ENCODE peak calls at places on chromosome 3, in six cellular contexts. One of them, this sample, is unnamed.

GRCh38 chr3:48039487-48040190 is 23.4 kb upstream of the MAP4 start:
- DNase-seq in nephron progenitor cell: no peak
- DNase-seq in B cell: no peak
- DNase-seq in endothelial cell: no peak
- DNase-seq in CD4-positive, alpha-beta T cell: no peak
- DNase-seq in fibroblast of mammary gland: peak
- DNase-seq in this sample: no peak

GRCh38 chr3:64321747-64322146 is 96.5 kb upstream of the PRICKLE2 start:
- DNase-seq in nephron progenitor cell: no peak
- DNase-seq in B cell: no peak
- DNase-seq in endothelial cell: no peak
- DNase-seq in CD4-positive, alpha-beta T cell: no peak
- DNase-seq in fibroblast of mammary gland: peak
- DNase-seq in this sample: no peak

GRCh38 chr3:169241575-169241927 is 422.0 kb downstream of the MECOM start:
- DNase-seq in nephron progenitor cell: no peak
- DNase-seq in B cell: no peak
- DNase-seq in endothelial cell: no peak
- DNase-seq in CD4-positive, alpha-beta T cell: no peak
- DNase-seq in fibroblast of mammary gland: no peak
- DNase-seq in this sample: no peak

GRCh38 chr3:48851407-48851806 is 3.7 kb upstream of the PRKAR2A start:
- DNase-seq in nephron progenitor cell: peak
- DNase-seq in B cell: no peak
- DNase-seq in endothelial cell: no peak
- DNase-seq in CD4-positive, alpha-beta T cell: no peak
- DNase-seq in fibroblast of mammary gland: peak
- DNase-seq in this sample: no peak

GRCh38 chr3:151592287-151592686 is 131.4 kb upstream of the IGSF10 start:
- DNase-seq in nephron progenitor cell: no peak
- DNase-seq in B cell: no peak
- DNase-seq in endothelial cell: no peak
- DNase-seq in CD4-positive, alpha-beta T cell: no peak
- DNase-seq in fibroblast of mammary gland: no peak
- DNase-seq in this sample: no peak

GRCh38 chr3:51675201-51675611 is 4.2 kb downstream of the TEX264 start:
- DNase-seq in nephron progenitor cell: no peak
- DNase-seq in B cell: no peak
- DNase-seq in endothelial cell: no peak
- DNase-seq in CD4-positive, alpha-beta T cell: no peak
- DNase-seq in fibroblast of mammary gland: peak
- DNase-seq in this sample: peak

GRCh38 chr3:134370611-134371451 is 3.4 kb downstream of the AMOTL2 start:
- DNase-seq in nephron progenitor cell: no peak
- DNase-seq in B cell: no peak
- DNase-seq in endothelial cell: no peak
- DNase-seq in CD4-positive, alpha-beta T cell: no peak
- DNase-seq in fibroblast of mammary gland: no peak
- DNase-seq in this sample: no peak

GRCh38 chr3:71309342-71309741 is 274.2 kb downstream of the FOXP1 start:
- DNase-seq in nephron progenitor cell: no peak
- DNase-seq in B cell: no peak
- DNase-seq in endothelial cell: no peak
- DNase-seq in CD4-positive, alpha-beta T cell: peak
- DNase-seq in fibroblast of mammary gland: no peak
- DNase-seq in this sample: peak

GRCh38 chr3:132911741-132912415 is 126.3 kb upstream of the TMEM108 start:
- DNase-seq in nephron progenitor cell: no peak
- DNase-seq in B cell: no peak
- DNase-seq in endothelial cell: no peak
- DNase-seq in CD4-positive, alpha-beta T cell: no peak
- DNase-seq in fibroblast of mammary gland: peak
- DNase-seq in this sample: no peak

GRCh38 chr3:110413807-110414748 is 657.5 kb upstream of the NECTIN3 start:
- DNase-seq in nephron progenitor cell: no peak
- DNase-seq in B cell: no peak
- DNase-seq in endothelial cell: no peak
- DNase-seq in CD4-positive, alpha-beta T cell: no peak
- DNase-seq in fibroblast of mammary gland: peak
- DNase-seq in this sample: no peak

GRCh38 chr3:25856902-25857518 is 67.1 kb downstream of the OXSM start:
- DNase-seq in nephron progenitor cell: no peak
- DNase-seq in B cell: peak
- DNase-seq in endothelial cell: no peak
- DNase-seq in CD4-positive, alpha-beta T cell: no peak
- DNase-seq in fibroblast of mammary gland: peak
- DNase-seq in this sample: peak

GRCh38 chr3:197942956-197943556 is 6.9 kb upstream of the RPL35A start:
- DNase-seq in nephron progenitor cell: no peak
- DNase-seq in B cell: peak
- DNase-seq in endothelial cell: peak
- DNase-seq in CD4-positive, alpha-beta T cell: no peak
- DNase-seq in fibroblast of mammary gland: peak
- DNase-seq in this sample: peak

GRCh38 chr3:128434524-128434923 is 32.2 kb downstream of the DNAJB8 start:
- DNase-seq in nephron progenitor cell: no peak
- DNase-seq in B cell: no peak
- DNase-seq in endothelial cell: no peak
- DNase-seq in CD4-positive, alpha-beta T cell: no peak
- DNase-seq in fibroblast of mammary gland: no peak
- DNase-seq in this sample: no peak

GRCh38 chr3:34683851-34684250 is 885.4 kb downstream of the PDCD6IP start:
- DNase-seq in nephron progenitor cell: peak
- DNase-seq in B cell: no peak
- DNase-seq in endothelial cell: peak
- DNase-seq in CD4-positive, alpha-beta T cell: peak
- DNase-seq in fibroblast of mammary gland: peak
- DNase-seq in this sample: peak

GRCh38 chr3:126347543-126348161 is 9.6 kb downstream of the KLF15 start:
- DNase-seq in nephron progenitor cell: no peak
- DNase-seq in B cell: peak
- DNase-seq in endothelial cell: peak
- DNase-seq in CD4-positive, alpha-beta T cell: no peak
- DNase-seq in fibroblast of mammary gland: no peak
- DNase-seq in this sample: no peak

GRCh38 chr3:149466192-149466591 is 8.3 kb upstream of the TM4SF4 start:
- DNase-seq in nephron progenitor cell: no peak
- DNase-seq in B cell: no peak
- DNase-seq in endothelial cell: no peak
- DNase-seq in CD4-positive, alpha-beta T cell: no peak
- DNase-seq in fibroblast of mammary gland: peak
- DNase-seq in this sample: no peak

GRCh38 chr3:124636101-124636862 is 94.0 kb upstream of the UMPS start:
- DNase-seq in nephron progenitor cell: no peak
- DNase-seq in B cell: no peak
- DNase-seq in endothelial cell: no peak
- DNase-seq in CD4-positive, alpha-beta T cell: no peak
- DNase-seq in fibroblast of mammary gland: no peak
- DNase-seq in this sample: no peak

GRCh38 chr3:30970183-30970582 is 75.7 kb upstream of the GADL1 start:
- DNase-seq in nephron progenitor cell: no peak
- DNase-seq in B cell: no peak
- DNase-seq in endothelial cell: no peak
- DNase-seq in CD4-positive, alpha-beta T cell: no peak
- DNase-seq in fibroblast of mammary gland: peak
- DNase-seq in this sample: no peak

GRCh38 chr3:66722675-66723074 is 221.9 kb upstream of the LRIG1 start:
- DNase-seq in nephron progenitor cell: no peak
- DNase-seq in B cell: no peak
- DNase-seq in endothelial cell: no peak
- DNase-seq in CD4-positive, alpha-beta T cell: no peak
- DNase-seq in fibroblast of mammary gland: peak
- DNase-seq in this sample: no peak

GRCh38 chr3:42735609-42736008 is 33.0 kb upstream of the HHATL start:
- DNase-seq in nephron progenitor cell: no peak
- DNase-seq in B cell: no peak
- DNase-seq in endothelial cell: no peak
- DNase-seq in CD4-positive, alpha-beta T cell: no peak
- DNase-seq in fibroblast of mammary gland: no peak
- DNase-seq in this sample: no peak

GRCh38 chr3:62587579-62588031 is 214.3 kb upstream of the FEZF2 start:
- DNase-seq in nephron progenitor cell: no peak
- DNase-seq in B cell: no peak
- DNase-seq in endothelial cell: no peak
- DNase-seq in CD4-positive, alpha-beta T cell: no peak
- DNase-seq in fibroblast of mammary gland: peak
- DNase-seq in this sample: no peak

GRCh38 chr3:94525039-94525438 is 462.2 kb downstream of the NSUN3 start:
- DNase-seq in nephron progenitor cell: peak
- DNase-seq in B cell: no peak
- DNase-seq in endothelial cell: no peak
- DNase-seq in CD4-positive, alpha-beta T cell: no peak
- DNase-seq in fibroblast of mammary gland: peak
- DNase-seq in this sample: no peak

GRCh38 chr3:81080608-81081007 is 680.8 kb downstream of the GBE1 start:
- DNase-seq in nephron progenitor cell: no peak
- DNase-seq in B cell: no peak
- DNase-seq in endothelial cell: no peak
- DNase-seq in CD4-positive, alpha-beta T cell: no peak
- DNase-seq in fibroblast of mammary gland: no peak
- DNase-seq in this sample: no peak

GRCh38 chr3:100023150-100023549 is 91.2 kb downstream of the FILIP1L start:
- DNase-seq in nephron progenitor cell: no peak
- DNase-seq in B cell: no peak
- DNase-seq in endothelial cell: no peak
- DNase-seq in CD4-positive, alpha-beta T cell: no peak
- DNase-seq in fibroblast of mammary gland: no peak
- DNase-seq in this sample: no peak

GRCh38 chr3:152738656-152739055 is 96.3 kb upstream of the P2RY1 start:
- DNase-seq in nephron progenitor cell: no peak
- DNase-seq in B cell: no peak
- DNase-seq in endothelial cell: no peak
- DNase-seq in CD4-positive, alpha-beta T cell: no peak
- DNase-seq in fibroblast of mammary gland: peak
- DNase-seq in this sample: no peak

GRCh38 chr3:173660645-173661299 is 263.2 kb downstream of the NLGN1 start:
- DNase-seq in nephron progenitor cell: no peak
- DNase-seq in B cell: no peak
- DNase-seq in endothelial cell: no peak
- DNase-seq in CD4-positive, alpha-beta T cell: no peak
- DNase-seq in fibroblast of mammary gland: no peak
- DNase-seq in this sample: no peak

GRCh38 chr3:25454411-25454927 is 26.4 kb downstream of the RARB start:
- DNase-seq in nephron progenitor cell: no peak
- DNase-seq in B cell: no peak
- DNase-seq in endothelial cell: no peak
- DNase-seq in CD4-positive, alpha-beta T cell: no peak
- DNase-seq in fibroblast of mammary gland: no peak
- DNase-seq in this sample: no peak

GRCh38 chr3:147807773-147808172 is 398.6 kb downstream of the ZIC1 start:
- DNase-seq in nephron progenitor cell: no peak
- DNase-seq in B cell: no peak
- DNase-seq in endothelial cell: no peak
- DNase-seq in CD4-positive, alpha-beta T cell: no peak
- DNase-seq in fibroblast of mammary gland: no peak
- DNase-seq in this sample: no peak

GRCh38 chr3:104825116-104825515 is 541.6 kb upstream of the ALCAM start:
- DNase-seq in nephron progenitor cell: no peak
- DNase-seq in B cell: no peak
- DNase-seq in endothelial cell: no peak
- DNase-seq in CD4-positive, alpha-beta T cell: no peak
- DNase-seq in fibroblast of mammary gland: peak
- DNase-seq in this sample: no peak

GRCh38 chr3:181936774-181937173 is 225.0 kb downstream of the SOX2 start:
- DNase-seq in nephron progenitor cell: no peak
- DNase-seq in B cell: no peak
- DNase-seq in endothelial cell: no peak
- DNase-seq in CD4-positive, alpha-beta T cell: no peak
- DNase-seq in fibroblast of mammary gland: no peak
- DNase-seq in this sample: no peak

GRCh38 chr3:14552041-14552648 is 12.0 kb upstream of the GRIP2 start:
- DNase-seq in nephron progenitor cell: no peak
- DNase-seq in B cell: no peak
- DNase-seq in endothelial cell: no peak
- DNase-seq in CD4-positive, alpha-beta T cell: no peak
- DNase-seq in fibroblast of mammary gland: no peak
- DNase-seq in this sample: no peak

DNA sequence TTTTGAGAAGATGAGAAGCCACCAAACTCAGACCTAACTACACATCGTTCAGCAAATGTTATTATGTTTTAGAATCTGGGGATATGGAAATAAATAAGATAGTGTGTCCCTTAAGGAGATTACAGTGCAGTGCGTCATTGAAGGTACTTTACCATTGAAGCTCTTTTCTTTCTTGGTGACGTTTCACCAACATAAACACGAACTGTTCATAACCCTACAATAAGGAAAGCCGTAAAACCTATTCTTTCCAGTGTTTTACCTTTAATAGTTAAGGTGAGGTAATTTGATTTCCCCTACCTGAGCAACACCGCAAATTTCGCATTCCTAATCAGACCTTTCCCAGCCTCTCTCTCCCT is 818 bp downstream of the CCDC66 start:
- DNase-seq in nephron progenitor cell: no peak
- DNase-seq in B cell: no peak
- DNase-seq in endothelial cell: no peak
- DNase-seq in CD4-positive, alpha-beta T cell: no peak
- DNase-seq in fibroblast of mammary gland: no peak
- DNase-seq in this sample: no peak
- TF ChIP-seq CTCF in nephron progenitor cell: no peak
- TF ChIP-seq CTCF in B cell: peak
- TF ChIP-seq CTCF in endothelial cell: peak
- TF ChIP-seq CTCF in CD4-positive, alpha-beta T cell: no peak
- TF ChIP-seq CTCF in fibroblast of mammary gland: no peak
- TF ChIP-seq CTCF in this sample: peak

GRCh38 chr3:113531826-113532697 is at the start of gene SIDT1:
- DNase-seq in nephron progenitor cell: peak
- DNase-seq in B cell: peak
- DNase-seq in endothelial cell: no peak
- DNase-seq in CD4-positive, alpha-beta T cell: peak
- DNase-seq in fibroblast of mammary gland: no peak
- DNase-seq in this sample: peak
- TF ChIP-seq CTCF in nephron progenitor cell: no peak
- TF ChIP-seq CTCF in B cell: no peak
- TF ChIP-seq CTCF in endothelial cell: no peak
- TF ChIP-seq CTCF in CD4-positive, alpha-beta T cell: peak
- TF ChIP-seq CTCF in fibroblast of mammary gland: peak
- TF ChIP-seq CTCF in this sample: no peak

GRCh38 chr3:140274429-140274828 is 339.4 kb downstream of the CLSTN2 start:
- DNase-seq in nephron progenitor cell: no peak
- DNase-seq in B cell: no peak
- DNase-seq in endothelial cell: no peak
- DNase-seq in CD4-positive, alpha-beta T cell: no peak
- DNase-seq in fibroblast of mammary gland: no peak
- DNase-seq in this sample: no peak

GRCh38 chr3:140273542-140274195 is 338.7 kb downstream of the CLSTN2 start:
- DNase-seq in nephron progenitor cell: no peak
- DNase-seq in B cell: no peak
- DNase-seq in endothelial cell: no peak
- DNase-seq in CD4-positive, alpha-beta T cell: no peak
- DNase-seq in fibroblast of mammary gland: peak
- DNase-seq in this sample: no peak

GRCh38 chr3:140277886-140278285 is 342.9 kb downstream of the CLSTN2 start:
- DNase-seq in nephron progenitor cell: no peak
- DNase-seq in B cell: no peak
- DNase-seq in endothelial cell: no peak
- DNase-seq in CD4-positive, alpha-beta T cell: no peak
- DNase-seq in fibroblast of mammary gland: no peak
- DNase-seq in this sample: no peak

GRCh38 chr3:140276698-140277097 is 341.7 kb downstream of the CLSTN2 start:
- DNase-seq in nephron progenitor cell: no peak
- DNase-seq in B cell: no peak
- DNase-seq in endothelial cell: peak
- DNase-seq in CD4-positive, alpha-beta T cell: no peak
- DNase-seq in fibroblast of mammary gland: peak
- DNase-seq in this sample: no peak
- TF ChIP-seq CTCF in nephron progenitor cell: peak
- TF ChIP-seq CTCF in B cell: no peak
- TF ChIP-seq CTCF in endothelial cell: no peak
- TF ChIP-seq CTCF in CD4-positive, alpha-beta T cell: no peak
- TF ChIP-seq CTCF in fibroblast of mammary gland: peak
- TF ChIP-seq CTCF in this sample: no peak

GRCh38 chr3:12484198-12484982 is at the start of gene TSEN2:
- DNase-seq in nephron progenitor cell: peak
- DNase-seq in B cell: peak
- DNase-seq in endothelial cell: peak
- DNase-seq in CD4-positive, alpha-beta T cell: peak
- DNase-seq in fibroblast of mammary gland: peak
- DNase-seq in this sample: peak
- TF ChIP-seq CTCF in nephron progenitor cell: no peak
- TF ChIP-seq CTCF in B cell: no peak
- TF ChIP-seq CTCF in endothelial cell: no peak
- TF ChIP-seq CTCF in CD4-positive, alpha-beta T cell: no peak
- TF ChIP-seq CTCF in fibroblast of mammary gland: peak
- TF ChIP-seq CTCF in this sample: no peak